ENCODE peak calls at places on chromosomes 6 and 20, in ten cellular contexts. One of them, this sample, is unnamed.
A peak's percentile ranks its signal among the peaks of the same experiment; 100 is the strongest.

GRCh38 chr6:165484178-165484889 is 174.9 kb upstream of the C6orf118 start:
- DNase-seq in foreskin fibroblast: no peak
- DNase-seq in testis: no peak
- DNase-seq in AG04449: no peak
- DNase-seq in sigmoid colon: no peak
- DNase-seq in CD8-positive, alpha-beta T cell: no peak
- DNase-seq in spleen: no peak
- DNase-seq in coronary artery: no peak
- DNase-seq in breast epithelium: no peak
- DNase-seq in cardiac muscle cell: no peak
- DNase-seq in this sample: no peak

GRCh38 chr20:1816384-1817381 is 78.5 kb upstream of the SIRPA start:
- DNase-seq in foreskin fibroblast: peak; percentile 81
- DNase-seq in testis: peak; percentile 4
- DNase-seq in AG04449: peak; percentile 58
- DNase-seq in sigmoid colon: no peak
- DNase-seq in CD8-positive, alpha-beta T cell: no peak
- DNase-seq in spleen: no peak
- DNase-seq in coronary artery: peak; percentile 70
- DNase-seq in breast epithelium: no peak
- DNase-seq in cardiac muscle cell: peak; percentile 56
- DNase-seq in this sample: no peak

GRCh38 chr20:34058831-34059230 is 53.2 kb downstream of the EIF2S2 start:
- DNase-seq in foreskin fibroblast: no peak
- DNase-seq in testis: no peak
- DNase-seq in AG04449: no peak
- DNase-seq in sigmoid colon: no peak
- DNase-seq in CD8-positive, alpha-beta T cell: no peak
- DNase-seq in spleen: no peak
- DNase-seq in coronary artery: no peak
- DNase-seq in breast epithelium: no peak
- DNase-seq in cardiac muscle cell: peak; percentile 17
- DNase-seq in this sample: no peak

GRCh38 chr20:17615645-17616479 is 46.0 kb downstream of the DSTN start:
- DNase-seq in foreskin fibroblast: no peak
- DNase-seq in testis: peak; percentile 11
- DNase-seq in AG04449: no peak
- DNase-seq in sigmoid colon: peak; percentile 72
- DNase-seq in CD8-positive, alpha-beta T cell: no peak
- DNase-seq in spleen: peak; percentile 76
- DNase-seq in coronary artery: peak; percentile 75
- DNase-seq in breast epithelium: no peak
- DNase-seq in cardiac muscle cell: no peak
- DNase-seq in this sample: no peak

GRCh38 chr6:7640607-7641577 is 50.9 kb downstream of the SNRNP48 start:
- DNase-seq in foreskin fibroblast: no peak
- DNase-seq in testis: no peak
- DNase-seq in AG04449: peak; percentile 26
- DNase-seq in sigmoid colon: no peak
- DNase-seq in CD8-positive, alpha-beta T cell: no peak
- DNase-seq in spleen: no peak
- DNase-seq in coronary artery: no peak
- DNase-seq in breast epithelium: no peak
- DNase-seq in cardiac muscle cell: peak; percentile 74
- DNase-seq in this sample: no peak

GRCh38 chr6:3315841-3316240 is 57.1 kb downstream of the PSMG4 start:
- DNase-seq in foreskin fibroblast: no peak
- DNase-seq in testis: no peak
- DNase-seq in AG04449: no peak
- DNase-seq in sigmoid colon: peak; percentile 44
- DNase-seq in CD8-positive, alpha-beta T cell: no peak
- DNase-seq in spleen: peak; percentile 41
- DNase-seq in coronary artery: no peak
- DNase-seq in breast epithelium: no peak
- DNase-seq in cardiac muscle cell: peak; percentile 84
- DNase-seq in this sample: no peak

GRCh38 chr6:107540465-107540857 is 50.5 kb downstream of the SOBP start:
- DNase-seq in foreskin fibroblast: no peak
- DNase-seq in testis: no peak
- DNase-seq in AG04449: no peak
- DNase-seq in sigmoid colon: no peak
- DNase-seq in CD8-positive, alpha-beta T cell: no peak
- DNase-seq in spleen: no peak
- DNase-seq in coronary artery: no peak
- DNase-seq in breast epithelium: no peak
- DNase-seq in cardiac muscle cell: no peak
- DNase-seq in this sample: no peak

GRCh38 chr6:27812805-27813626 is 99.2 kb downstream of the OR2B2 start:
- DNase-seq in foreskin fibroblast: no peak
- DNase-seq in testis: no peak
- DNase-seq in AG04449: no peak
- DNase-seq in sigmoid colon: no peak
- DNase-seq in CD8-positive, alpha-beta T cell: no peak
- DNase-seq in spleen: no peak
- DNase-seq in coronary artery: no peak
- DNase-seq in breast epithelium: no peak
- DNase-seq in cardiac muscle cell: no peak
- DNase-seq in this sample: no peak

GRCh38 chr6:27986928-27987725 is 30.1 kb downstream of the OR2B6 start:
- DNase-seq in foreskin fibroblast: no peak
- DNase-seq in testis: no peak
- DNase-seq in AG04449: no peak
- DNase-seq in sigmoid colon: no peak
- DNase-seq in CD8-positive, alpha-beta T cell: no peak
- DNase-seq in spleen: no peak
- DNase-seq in coronary artery: no peak
- DNase-seq in breast epithelium: no peak
- DNase-seq in cardiac muscle cell: peak; percentile 24
- DNase-seq in this sample: no peak

GRCh38 chr6:163180874-163181541 is 233.5 kb upstream of the QKI start:
- DNase-seq in foreskin fibroblast: no peak
- DNase-seq in testis: peak; percentile 93
- DNase-seq in AG04449: no peak
- DNase-seq in sigmoid colon: peak; percentile 84
- DNase-seq in CD8-positive, alpha-beta T cell: no peak
- DNase-seq in spleen: no peak
- DNase-seq in coronary artery: no peak
- DNase-seq in breast epithelium: no peak
- DNase-seq in cardiac muscle cell: peak; percentile 84
- DNase-seq in this sample: peak; percentile 26

GRCh38 chr20:46784450-46785127 is 75.1 kb downstream of the SLC2A10 start:
- DNase-seq in foreskin fibroblast: peak; percentile 14
- DNase-seq in testis: no peak
- DNase-seq in AG04449: no peak
- DNase-seq in sigmoid colon: no peak
- DNase-seq in CD8-positive, alpha-beta T cell: no peak
- DNase-seq in spleen: no peak
- DNase-seq in coronary artery: no peak
- DNase-seq in breast epithelium: no peak
- DNase-seq in cardiac muscle cell: peak; percentile 5
- DNase-seq in this sample: no peak

GRCh38 chr20:46905364-46906125 is 10.9 kb downstream of the EYA2 start:
- DNase-seq in foreskin fibroblast: no peak
- DNase-seq in testis: no peak
- DNase-seq in AG04449: no peak
- DNase-seq in sigmoid colon: no peak
- DNase-seq in CD8-positive, alpha-beta T cell: no peak
- DNase-seq in spleen: no peak
- DNase-seq in coronary artery: no peak
- DNase-seq in breast epithelium: no peak
- DNase-seq in cardiac muscle cell: peak; percentile 21
- DNase-seq in this sample: no peak

GRCh38 chr6:159726196-159726917 is 949 bp upstream of the WTAP start:
- DNase-seq in foreskin fibroblast: no peak
- DNase-seq in testis: no peak
- DNase-seq in AG04449: no peak
- DNase-seq in sigmoid colon: no peak
- DNase-seq in CD8-positive, alpha-beta T cell: no peak
- DNase-seq in spleen: no peak
- DNase-seq in coronary artery: no peak
- DNase-seq in breast epithelium: no peak
- DNase-seq in cardiac muscle cell: no peak
- DNase-seq in this sample: peak; percentile 18

GRCh38 chr6:55642366-55642765 is 63.4 kb upstream of the HMGCLL1 start:
- DNase-seq in foreskin fibroblast: no peak
- DNase-seq in testis: no peak
- DNase-seq in AG04449: no peak
- DNase-seq in sigmoid colon: no peak
- DNase-seq in CD8-positive, alpha-beta T cell: no peak
- DNase-seq in spleen: no peak
- DNase-seq in coronary artery: no peak
- DNase-seq in breast epithelium: no peak
- DNase-seq in cardiac muscle cell: no peak
- DNase-seq in this sample: no peak

GRCh38 chr6:157107915-157108651 is 215.2 kb downstream of the TMEM242 start:
- DNase-seq in foreskin fibroblast: peak; percentile 82
- DNase-seq in testis: no peak
- DNase-seq in AG04449: peak; percentile 78
- DNase-seq in sigmoid colon: no peak
- DNase-seq in CD8-positive, alpha-beta T cell: no peak
- DNase-seq in spleen: no peak
- DNase-seq in coronary artery: no peak
- DNase-seq in breast epithelium: no peak
- DNase-seq in cardiac muscle cell: peak; percentile 93
- DNase-seq in this sample: no peak

GRCh38 chr6:87366428-87366827 is 21.8 kb downstream of the C6orf163 start:
- DNase-seq in foreskin fibroblast: peak; percentile 6
- DNase-seq in testis: no peak
- DNase-seq in AG04449: no peak
- DNase-seq in sigmoid colon: no peak
- DNase-seq in CD8-positive, alpha-beta T cell: no peak
- DNase-seq in spleen: no peak
- DNase-seq in coronary artery: no peak
- DNase-seq in breast epithelium: no peak
- DNase-seq in cardiac muscle cell: no peak
- DNase-seq in this sample: no peak

DNA sequence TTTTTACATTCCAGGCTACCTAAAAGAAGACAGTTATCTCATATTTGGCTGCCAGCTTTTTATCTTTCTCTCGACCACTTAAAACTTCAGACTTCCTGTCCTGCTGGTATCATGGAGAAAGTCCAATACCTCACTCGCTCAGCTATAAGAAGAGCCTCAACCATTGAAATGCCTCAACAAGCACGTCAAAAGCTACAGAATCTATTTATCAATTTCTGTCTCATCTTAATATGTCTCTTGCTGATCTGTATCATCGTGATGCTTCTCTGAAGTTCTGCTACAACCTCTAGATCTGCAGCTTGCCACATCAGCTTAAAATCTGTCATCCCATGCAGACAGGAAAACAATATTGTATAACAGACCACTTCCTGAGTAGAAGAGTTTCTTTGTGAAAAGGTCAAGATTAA is 10.7 kb downstream of the PLN start:
- DNase-seq in foreskin fibroblast: no peak
- DNase-seq in testis: no peak
- DNase-seq in AG04449: no peak
- DNase-seq in sigmoid colon: no peak
- DNase-seq in CD8-positive, alpha-beta T cell: no peak
- DNase-seq in spleen: no peak
- DNase-seq in coronary artery: no peak
- DNase-seq in breast epithelium: no peak
- DNase-seq in cardiac muscle cell: peak; percentile 35
- DNase-seq in this sample: no peak
- H3K4me3 ChIP-seq in foreskin fibroblast: no peak overlapping the region
- H3K4me3 ChIP-seq in testis: no peak overlapping the region
- H3K4me3 ChIP-seq in AG04449: no peak overlapping the region
- H3K4me3 ChIP-seq in sigmoid colon: no peak overlapping the region
- H3K4me3 ChIP-seq in CD8-positive, alpha-beta T cell: peak overlapping the region; percentile 16
- H3K4me3 ChIP-seq in spleen: no peak overlapping the region
- H3K4me3 ChIP-seq in coronary artery: no peak overlapping the region
- H3K4me3 ChIP-seq in breast epithelium: no peak overlapping the region
- H3K4me3 ChIP-seq in cardiac muscle cell: no peak overlapping the region
- H3K4me3 ChIP-seq in this sample: no peak overlapping the region

DNA sequence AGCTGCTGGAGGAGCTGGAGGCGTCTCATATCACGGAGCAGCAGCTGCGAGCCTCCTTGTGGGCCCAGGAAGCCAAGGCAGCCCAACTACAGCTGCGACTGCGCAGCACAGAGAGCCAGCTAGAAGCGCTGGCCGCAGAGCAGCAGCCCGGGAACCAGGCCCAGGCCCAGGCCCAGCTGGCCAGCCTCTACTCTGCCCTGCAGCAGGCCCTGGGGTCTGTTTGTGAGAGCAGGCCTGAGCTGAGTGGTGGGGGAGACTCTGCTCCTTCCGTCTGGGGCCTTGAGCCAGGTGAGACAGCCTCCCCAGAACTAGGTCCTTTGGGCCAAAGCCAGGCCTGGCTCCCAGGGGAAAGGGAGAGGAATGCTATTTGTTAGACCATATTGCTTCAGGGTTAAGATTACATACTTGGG is 31.7 kb downstream of the C20orf173 start:
- DNase-seq in foreskin fibroblast: no peak
- DNase-seq in testis: peak; percentile 62
- DNase-seq in AG04449: no peak
- DNase-seq in sigmoid colon: peak; percentile 94
- DNase-seq in CD8-positive, alpha-beta T cell: no peak
- DNase-seq in spleen: no peak
- DNase-seq in coronary artery: peak; percentile 77
- DNase-seq in breast epithelium: no peak
- DNase-seq in cardiac muscle cell: peak; percentile 70
- DNase-seq in this sample: no peak
- TF ChIP-seq CTCF in foreskin fibroblast: no peak
- TF ChIP-seq CTCF in testis: no peak
- TF ChIP-seq CTCF in AG04449: no peak
- TF ChIP-seq CTCF in sigmoid colon: no peak
- TF ChIP-seq CTCF in CD8-positive, alpha-beta T cell: no peak
- TF ChIP-seq CTCF in spleen: no peak
- TF ChIP-seq CTCF in coronary artery: no peak
- TF ChIP-seq CTCF in breast epithelium: no peak
- TF ChIP-seq CTCF in cardiac muscle cell: no peak
- TF ChIP-seq CTCF in this sample: no peak

GRCh38 chr6:123677897-123678296 is 41.1 kb upstream of the TRDN start:
- DNase-seq in foreskin fibroblast: no peak
- DNase-seq in testis: no peak
- DNase-seq in AG04449: no peak
- DNase-seq in sigmoid colon: no peak
- DNase-seq in CD8-positive, alpha-beta T cell: no peak
- DNase-seq in spleen: no peak
- DNase-seq in coronary artery: no peak
- DNase-seq in breast epithelium: no peak
- DNase-seq in cardiac muscle cell: no peak
- DNase-seq in this sample: no peak
- H3K4me3 ChIP-seq in foreskin fibroblast: no peak overlapping the region
- H3K4me3 ChIP-seq in testis: no peak overlapping the region
- H3K4me3 ChIP-seq in AG04449: no peak overlapping the region
- H3K4me3 ChIP-seq in sigmoid colon: no peak overlapping the region
- H3K4me3 ChIP-seq in CD8-positive, alpha-beta T cell: no peak overlapping the region
- H3K4me3 ChIP-seq in spleen: no peak overlapping the region
- H3K4me3 ChIP-seq in coronary artery: no peak overlapping the region
- H3K4me3 ChIP-seq in breast epithelium: no peak overlapping the region
- H3K4me3 ChIP-seq in cardiac muscle cell: no peak overlapping the region
- H3K4me3 ChIP-seq in this sample: no peak overlapping the region

DNA sequence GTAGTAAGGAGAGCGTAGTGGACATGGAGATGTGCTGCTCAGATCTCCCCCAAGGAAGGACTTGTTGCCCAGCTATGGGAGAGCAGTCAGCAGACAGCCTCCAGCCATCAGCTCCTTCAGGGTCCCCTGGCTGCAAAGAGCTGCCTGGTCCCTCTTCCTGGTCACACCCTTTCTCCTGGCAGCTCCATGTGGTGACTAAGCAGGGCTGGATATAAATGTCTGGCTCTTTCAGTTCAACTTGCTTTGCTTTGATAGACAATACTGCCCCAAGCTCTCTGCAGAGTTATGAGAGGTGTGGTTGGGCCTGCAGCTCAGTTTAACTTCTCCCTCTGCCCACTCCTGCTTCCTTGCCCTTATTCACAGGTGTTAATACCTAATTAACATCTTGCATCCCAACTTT is 64.1 kb upstream of the DDR1 start:
- DNase-seq in foreskin fibroblast: peak; percentile 76
- DNase-seq in testis: no peak
- DNase-seq in AG04449: no peak
- DNase-seq in sigmoid colon: no peak
- DNase-seq in CD8-positive, alpha-beta T cell: no peak
- DNase-seq in spleen: no peak
- DNase-seq in coronary artery: peak; percentile 82
- DNase-seq in breast epithelium: no peak
- DNase-seq in cardiac muscle cell: peak; percentile 67
- DNase-seq in this sample: no peak
- TF ChIP-seq CTCF in foreskin fibroblast: no peak
- TF ChIP-seq CTCF in testis: no peak
- TF ChIP-seq CTCF in AG04449: no peak
- TF ChIP-seq CTCF in sigmoid colon: no peak
- TF ChIP-seq CTCF in CD8-positive, alpha-beta T cell: no peak
- TF ChIP-seq CTCF in spleen: no peak
- TF ChIP-seq CTCF in coronary artery: no peak
- TF ChIP-seq CTCF in breast epithelium: no peak
- TF ChIP-seq CTCF in cardiac muscle cell: peak; percentile 8
- TF ChIP-seq CTCF in this sample: no peak